ENCODE peak calls at places on chromosomes 6 and 20, in ten cellular contexts. R is ascending aorta, N is endothelial cell of umbilical vein, D is SJSA1, K is iPS DF 6.9, M is MM.1S, Q is aorta, P is body of pancreas, H is right lobe of liver, S is pancreas. J is an unnamed sample. For H3K9me3, the result is how much of the 10 kb centered on the place peaks cover.

GRCh38 chr6:109242029-109242428 is 140.2 kb downstream of the CD164 start:
- DNase-seq in R (no peak), K (no peak), S (no peak), D (no peak), M (no peak), H (no peak), P (no peak), N (no peak), Q (no peak), J (no peak)

GRCh38 chr6:16747232-16748027 is 13.8 kb downstream of the ATXN1 start:
- DNase-seq in R (no peak), H (no peak), Q (no peak), M (no peak), P (no peak), S (no peak), D (no peak), K (no peak), N (no peak), J (no peak)

GRCh38 chr20:35490736-35491181 is 35.4 kb downstream of the CEP250 start:
- DNase-seq in K (no peak), H (no peak), Q (no peak), P (no peak), S (no peak), R (peak), D (no peak), M (peak), N (no peak), J (no peak)

GRCh38 chr6:168584671-168585070 is 143.7 kb downstream of the SMOC2 start:
- DNase-seq in S (no peak), H (no peak), Q (peak), K (no peak), P (no peak), M (no peak), R (no peak), D (no peak), N (no peak), J (no peak)

GRCh38 chr6:75800133-75800532 is 51.1 kb downstream of the MYO6 start:
- DNase-seq in S (no peak), M (no peak), H (no peak), D (no peak), Q (no peak), N (no peak), P (no peak), R (no peak), K (no peak), J (no peak)

GRCh38 chr6:133467231-133467981 is 226.2 kb downstream of the EYA4 start:
- DNase-seq in K (no peak), N (no peak), R (no peak), H (no peak), S (no peak), M (no peak), D (no peak), P (no peak), Q (no peak), J (no peak)

GRCh38 chr6:137341721-137342195 is 122.6 kb upstream of the IFNGR1 start:
- DNase-seq in R (no peak), P (peak), S (peak), K (no peak), Q (no peak), M (peak), D (no peak), H (peak), N (no peak), J (no peak)

GRCh38 chr6:159633196-159633595 is 59.8 kb downstream of the SOD2 start:
- DNase-seq in P (no peak), M (peak), S (no peak), D (no peak), K (no peak), R (no peak), H (no peak), Q (no peak), N (peak), J (no peak)

GRCh38 chr6:45566882-45567281 is 189.1 kb upstream of the SUPT3H start:
- DNase-seq in N (no peak), K (no peak), S (no peak), D (peak), R (no peak), H (no peak), P (no peak), M (no peak), Q (no peak), J (peak)

GRCh38 chr6:89117285-89118108 is at the start of gene SRSF12:
- DNase-seq in Q (peak), M (peak), R (peak), D (peak), N (peak), H (peak), S (peak), P (peak), K (no peak), J (no peak)

GRCh38 chr20:37524859-37525708 is 2.6 kb downstream of the BLCAP start:
- DNase-seq in Q (no peak), D (no peak), S (no peak), M (peak), K (no peak), P (no peak), H (no peak), R (peak), N (no peak), J (no peak)

GRCh38 chr6:42166444-42167141 is 6.6 kb upstream of the GUCA1A start:
- DNase-seq in S (peak), K (peak), M (peak), D (peak), N (peak), R (peak), P (peak), H (peak), Q (no peak), J (peak)

GRCh38 chr6:166939894-166940293 is 16.5 kb downstream of the RNASET2 start:
- DNase-seq in Q (no peak), H (no peak), K (no peak), S (no peak), D (no peak), N (no peak), R (no peak), P (no peak), M (no peak), J (no peak)

GRCh38 chr20:62268228-62268900 is 30.0 kb downstream of the OSBPL2 start:
- DNase-seq in P (no peak), S (no peak), K (no peak), Q (no peak), N (no peak), M (no peak), R (no peak), D (no peak), H (no peak), J (no peak)

GRCh38 chr6:99432877-99433276 is 7.8 kb upstream of the PNISR start:
- DNase-seq in R (no peak), H (no peak), K (no peak), Q (no peak), N (no peak), P (no peak), M (no peak), D (no peak), S (no peak), J (no peak)

GRCh38 chr20:8242066-8242465 is 110.0 kb downstream of the PLCB1 start:
- DNase-seq in D (no peak), S (no peak), K (no peak), R (no peak), M (no peak), Q (no peak), H (no peak), P (no peak), N (no peak), J (no peak)

GRCh38 chr6:7975764-7976146 is 65.2 kb upstream of the TXNDC5 start:
- DNase-seq in S (no peak), Q (no peak), D (no peak), K (no peak), H (peak), P (peak), R (no peak), N (no peak), M (peak), J (no peak)

GRCh38 chr20:63693975-63694595 is 2.4 kb upstream of the TNFRSF6B start:
- DNase-seq in R (no peak), H (no peak), D (no peak), M (no peak), S (no peak), N (no peak), K (no peak), Q (peak), P (no peak), J (no peak)

GRCh38 chr6:26104457-26105108 is 17.4 kb downstream of the HFE start:
- DNase-seq in P (no peak), N (no peak), S (peak), D (no peak), H (peak), R (no peak), Q (no peak), K (no peak), M (peak), J (no peak)

GRCh38 chr6:215335-216034 is 76.8 kb upstream of the DUSP22 start:
- DNase-seq in M (no peak), P (no peak), Q (no peak), D (no peak), N (no peak), R (no peak), H (no peak), S (no peak), K (no peak), J (no peak)

GRCh38 chr20:40657526-40657925 is 31.5 kb downstream of the MAFB start:
- DNase-seq in R (no peak), Q (no peak), D (no peak), S (no peak), H (no peak), M (no peak), P (no peak), N (no peak), K (no peak), J (no peak)

GRCh38 chr6:1267790-1268762 is 43.8 kb upstream of the FOXQ1 start:
- DNase-seq in K (no peak), H (no peak), S (no peak), N (no peak), M (no peak), R (no peak), Q (no peak), P (no peak), D (no peak), J (no peak)

GRCh38 chr6:153003294-153003645 is 761 bp upstream of the MTRF1L start:
- DNase-seq in K (no peak), P (no peak), Q (no peak), D (no peak), H (no peak), S (no peak), M (no peak), N (no peak), R (no peak), J (no peak)

GRCh38 chr20:33076662-33077398 is 2.6 kb upstream of the BPIFB4 start:
- DNase-seq in K (no peak), R (no peak), M (no peak), D (no peak), P (no peak), N (no peak), Q (no peak), S (no peak), H (no peak), J (no peak)

GRCh38 chr6:15575357-15576037 is 87.3 kb downstream of the DTNBP1 start:
- DNase-seq in K (no peak), H (no peak), N (no peak), M (no peak), Q (no peak), P (no peak), S (no peak), D (no peak), R (no peak), J (no peak)

GRCh38 chr20:10065154-10065833 is 30.5 kb downstream of the ANKEF1 start:
- DNase-seq in K (no peak), Q (no peak), H (no peak), P (no peak), R (no peak), M (no peak), S (no peak), D (no peak), N (no peak), J (no peak)

GRCh38 chr6:92121228-92121627 is 1298.1 kb downstream of the EPHA7 start:
- DNase-seq in R (no peak), N (no peak), Q (no peak), M (no peak), D (no peak), K (no peak), S (no peak), P (no peak), H (no peak), J (no peak)

DNA sequence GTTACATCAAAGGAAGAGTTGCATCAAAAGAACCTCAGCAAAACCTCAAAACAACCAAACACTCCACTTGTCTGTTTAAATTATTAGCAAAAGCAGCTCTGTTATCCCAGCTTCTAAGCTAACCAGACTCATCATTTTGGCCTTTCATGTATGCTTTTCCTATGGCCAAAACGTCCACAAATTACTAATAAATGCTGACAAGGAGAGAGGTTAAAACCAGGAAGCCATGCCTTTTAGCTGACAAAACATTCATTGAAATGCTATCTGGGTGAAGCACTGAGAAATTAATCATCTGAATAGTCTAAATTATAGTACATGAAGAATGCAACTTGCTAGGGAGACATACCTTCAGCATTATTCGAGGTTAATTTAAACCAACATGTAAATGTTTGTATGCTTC is 80.6 kb downstream of the LAMA2 start:
- DNase-seq in M (no peak), R (no peak), P (no peak), D (peak), N (no peak), S (no peak), K (no peak), Q (no peak), H (no peak), J (no peak)
- H3K9me3 ChIP-seq in M (under half), R (under half), P (under half), D (under half), N (under half), S (under half), K (under half), Q (under half), H (under half), J (under half)

GRCh38 chr6:52553719-52554118 is 23.1 kb downstream of the TRAM2 start:
- DNase-seq in K (no peak), M (no peak), N (no peak), P (no peak), D (no peak), R (no peak), S (no peak), Q (no peak), H (no peak), J (no peak)

GRCh38 chr6:52550014-52550575 is 26.8 kb downstream of the TRAM2 start:
- DNase-seq in M (no peak), Q (no peak), H (no peak), R (no peak), K (no peak), S (no peak), N (peak), D (no peak), P (no peak), J (no peak)

GRCh38 chr6:52551483-52552277 is 25.2 kb downstream of the TRAM2 start:
- DNase-seq in K (no peak), H (peak), Q (peak), R (peak), S (peak), M (no peak), D (peak), N (peak), P (peak), J (no peak)

GRCh38 chr6:52553158-52553557 is 23.7 kb downstream of the TRAM2 start:
- DNase-seq in Q (no peak), S (no peak), N (no peak), R (peak), D (no peak), K (no peak), M (no peak), P (no peak), H (no peak), J (no peak)

GRCh38 chr6:52552278-52552643 is 24.6 kb downstream of the TRAM2 start:
- DNase-seq in K (no peak), M (peak), H (no peak), Q (no peak), R (peak), N (no peak), S (no peak), P (no peak), D (peak), J (no peak)
- H3K4me3 ChIP-seq in K (no peak), M (peak), H (no peak), Q (no peak), R (no peak), N (no peak), S (no peak), P (no peak), D (no peak), J (no peak)

GRCh38 chr20:44756011-44756688 is 10.5 kb downstream of the KCNK15 start:
- DNase-seq in P (no peak), S (no peak), N (no peak), H (no peak), Q (no peak), D (no peak), M (no peak), R (no peak), K (no peak), J (no peak)
- H3K9me3 ChIP-seq in P (under half), S (under half), N (under half), H (under half), Q (under half), D (under half), M (under half), R (under half), K (under half), J (under half)

DNA sequence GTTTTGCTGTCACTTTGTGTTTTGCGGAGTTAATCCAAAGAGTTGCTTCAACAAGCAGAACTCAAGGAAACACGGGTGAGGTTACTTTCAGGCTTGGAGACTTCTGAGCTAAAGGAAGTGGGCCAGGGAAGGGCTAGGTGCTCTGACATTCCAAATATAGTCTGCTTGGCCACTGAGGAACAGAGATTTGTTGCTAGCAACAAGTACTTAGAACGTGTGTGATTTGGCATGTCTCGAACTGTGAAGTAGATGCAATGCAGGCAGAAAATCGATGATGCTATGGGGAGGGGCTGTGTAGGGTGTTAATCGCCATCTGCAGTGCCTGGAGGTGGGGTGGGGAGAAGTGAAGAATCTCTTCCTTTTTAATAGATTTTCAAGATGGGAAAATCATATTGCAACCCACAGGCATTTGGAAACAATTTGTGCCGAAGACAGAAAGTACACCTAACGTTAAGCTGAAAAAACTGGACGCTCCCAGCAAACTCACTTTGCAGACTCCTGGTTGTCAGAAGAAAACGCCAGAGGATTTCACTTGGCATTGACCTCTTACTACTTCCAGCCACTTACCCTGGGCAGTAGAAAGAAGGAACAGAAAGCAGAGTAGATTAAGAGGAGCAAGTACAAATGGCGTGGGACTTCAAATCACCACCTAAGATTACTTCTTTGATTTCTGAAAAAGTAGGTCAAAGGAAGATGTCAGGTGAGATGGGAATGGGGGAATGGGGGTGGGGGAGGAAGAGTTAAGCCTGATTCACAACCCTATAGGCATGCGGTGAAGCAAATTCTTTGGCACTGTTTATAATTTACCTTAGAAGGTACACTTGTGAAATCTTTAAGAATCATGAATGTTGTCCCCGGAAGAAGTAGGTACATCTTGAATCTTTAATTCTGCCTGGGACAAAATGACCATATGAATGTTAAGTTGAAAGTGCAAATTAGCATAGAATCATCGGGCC is 314.1 kb downstream of the CD83 start:
- DNase-seq in K (no peak), S (no peak), R (no peak), H (no peak), Q (no peak), P (no peak), D (no peak), M (no peak), N (no peak), J (no peak)
- H3K4me3 ChIP-seq in K (no peak), S (no peak), R (no peak), H (no peak), Q (no peak), P (no peak), D (no peak), M (no peak), N (no peak), J (no peak)

GRCh38 chr6:22132662-22133061 is 164.2 kb downstream of the PRL start:
- DNase-seq in K (no peak), S (no peak), H (no peak), M (no peak), R (no peak), P (no peak), N (no peak), Q (no peak), D (no peak), J (no peak)
- H3K9me3 ChIP-seq in K (under half), S (under half), H (under half), M (under half), R (under half), P (under half), N (under half), Q (under half), D (under half), J (under half)

GRCh38 chr20:18832801-18833200 is 19.2 kb downstream of the SCP2D1 start:
- DNase-seq in R (no peak), Q (no peak), M (no peak), D (no peak), K (no peak), N (no peak), P (no peak), S (no peak), H (no peak), J (no peak)

GRCh38 chr20:18837710-18838109 is 24.1 kb downstream of the SCP2D1 start:
- DNase-seq in H (no peak), P (peak), K (no peak), R (no peak), D (no peak), N (no peak), S (no peak), Q (no peak), M (no peak), J (no peak)

GRCh38 chr20:18835850-18836249 is 22.3 kb downstream of the SCP2D1 start:
- DNase-seq in S (no peak), Q (no peak), R (no peak), P (no peak), K (no peak), N (no peak), H (no peak), D (no peak), M (no peak), J (no peak)

DNA sequence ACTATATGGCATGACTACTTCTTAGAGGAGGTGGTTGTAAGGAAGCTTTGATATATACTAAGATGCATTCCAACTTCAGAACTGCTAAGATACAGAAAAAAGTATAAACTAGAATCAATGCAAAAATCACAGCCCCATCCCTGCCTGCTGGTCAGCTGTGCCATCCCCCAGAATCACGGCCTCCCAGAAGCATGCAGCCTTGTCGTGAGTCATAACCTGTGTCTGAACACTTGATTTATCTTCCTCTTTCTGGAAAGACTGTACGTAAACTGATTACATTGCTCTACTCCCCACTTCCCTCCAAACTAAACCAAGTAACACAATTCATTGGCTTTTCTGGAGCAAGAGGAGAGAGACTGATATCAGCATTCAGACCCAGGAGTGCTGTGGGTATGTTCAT is 18.2 kb downstream of the SCP2D1 start:
- DNase-seq in N (no peak), S (no peak), H (no peak), R (no peak), M (no peak), K (no peak), Q (no peak), D (peak), P (no peak), J (no peak)
- H3K4me3 ChIP-seq in N (no peak), S (no peak), H (no peak), R (no peak), M (no peak), K (no peak), Q (no peak), D (no peak), P (no peak), J (no peak)

J was measured in NT2/D1.